ENCODE peak calls at places on chromosomes 11 and 22, in five cellular contexts. X is natural killer cell; R is activated T-cell treated with anti-CD3 and anti-CD28 coated beads, Interleukin-2, amount 50 U/mL, for 72 hours; N is central memory CD8-positive, alpha-beta T cell; L is right lobe of liver. G is an unnamed sample.
A peak's percentile ranks its signal among the peaks of the same experiment; 100 is the strongest.

GRCh38 chr11:66886671-66887221 is 29.9 kb downstream of the LRFN4 start:
- ATAC-seq in X (no peak), R (no peak), N (no peak), L (peak; percentile 12), G (no peak)

GRCh38 chr11:7655253-7656217 is 17.8 kb downstream of the CYB5R2 start:
- ATAC-seq in X (no peak), R (no peak), N (no peak), L (peak; percentile 11), G (no peak)

GRCh38 chr11:118531597-118532084 is 649 bp downstream of the TMEM25 start:
- ATAC-seq in X (no peak), R (peak; percentile 14), N (peak; percentile 6), L (no peak), G (peak; percentile 8)

GRCh38 chr22:26769663-26770062 is 112.3 kb downstream of the MIAT start:
- ATAC-seq in X (no peak), R (no peak), N (no peak), L (no peak), G (no peak)

GRCh38 chr11:106473089-106473722 is 395.7 kb downstream of the AASDHPPT start:
- ATAC-seq in X (no peak), R (no peak), N (no peak), L (no peak), G (no peak)

GRCh38 chr22:50292643-50293440 is 14.6 kb downstream of the PLXNB2 start:
- ATAC-seq in X (no peak), R (peak; percentile 50), N (no peak), L (no peak), G (no peak)

GRCh38 chr11:66593650-66594049 is 665 bp downstream of the CCS start:
- ATAC-seq in X (no peak), R (no peak), N (no peak), L (no peak), G (no peak)

GRCh38 chr11:492416-493226 is 14.4 kb downstream of the RNH1 start:
- ATAC-seq in X (no peak), R (no peak), N (no peak), L (no peak), G (no peak)

GRCh38 chr22:49308300-49308699 is 519.4 kb downstream of the BRD1 start:
- ATAC-seq in X (no peak), R (no peak), N (no peak), L (no peak), G (no peak)

GRCh38 chr11:35802221-35802620 is 139.6 kb downstream of the TRIM44 start:
- ATAC-seq in X (no peak), R (no peak), N (no peak), L (no peak), G (no peak)

GRCh38 chr11:110779108-110779507 is 66.9 kb upstream of the ARHGAP20 start:
- ATAC-seq in X (no peak), R (no peak), N (no peak), L (no peak), G (no peak)

GRCh38 chr11:128482092-128482491 is 105.3 kb downstream of the ETS1 start:
- ATAC-seq in X (peak; percentile 4), R (no peak), N (no peak), L (no peak), G (no peak)

GRCh38 chr22:19775496-19776325 is 15.1 kb downstream of the TBX1 start:
- ATAC-seq in X (no peak), R (no peak), N (no peak), L (no peak), G (no peak)

GRCh38 chr11:65577756-65578109 is 1.9 kb downstream of the EHBP1L1 start:
- ATAC-seq in X (no peak), R (no peak), N (no peak), L (no peak), G (no peak)

GRCh38 chr11:127345819-127346459 is 345.4 kb upstream of the KIRREL3 start:
- ATAC-seq in X (no peak), R (no peak), N (no peak), L (peak; percentile 68), G (no peak)

GRCh38 chr11:69499216-69499945 is 17.9 kb downstream of the LINC01488 start:
- ATAC-seq in X (no peak), R (no peak), N (no peak), L (no peak), G (no peak)

GRCh38 chr11:15761235-15761634 is 595.1 kb downstream of the SOX6 start:
- ATAC-seq in X (no peak), R (no peak), N (no peak), L (no peak), G (no peak)

GRCh38 chr11:64621283-64622019 is 30.4 kb downstream of the SLC22A12 start:
- ATAC-seq in X (no peak), R (no peak), N (no peak), L (no peak), G (no peak)

GRCh38 chr22:25318081-25318823 is 98.8 kb downstream of the CRYBB2 start:
- ATAC-seq in X (no peak), R (no peak), N (no peak), L (peak; percentile 7), G (no peak)

GRCh38 chr11:69541501-69542313 is 60.2 kb downstream of the LINC01488 start:
- ATAC-seq in X (no peak), R (no peak), N (no peak), L (peak; percentile 44), G (no peak)

GRCh38 chr22:21703684-21704316 is 31.8 kb downstream of the YPEL1 start:
- ATAC-seq in X (no peak), R (no peak), N (no peak), L (no peak), G (no peak)

GRCh38 chr22:45291931-45292290 is 7.2 kb downstream of the UPK3A start:
- ATAC-seq in X (peak; percentile 7), R (no peak), N (no peak), L (no peak), G (no peak)

GRCh38 chr11:26753738-26754504 is 32.1 kb upstream of the SLC5A12 start:
- ATAC-seq in X (no peak), R (no peak), N (no peak), L (peak; percentile 93), G (no peak)

GRCh38 chr11:96189351-96189750 is 153.6 kb downstream of the MAML2 start:
- ATAC-seq in X (no peak), R (peak; percentile 61), N (no peak), L (no peak), G (peak; percentile 68)

GRCh38 chr22:32745251-32745995 is 56.1 kb upstream of the TIMP3 start:
- ATAC-seq in X (no peak), R (no peak), N (no peak), L (no peak), G (no peak)

GRCh38 chr11:77127674-77127968 is 425 bp upstream of the MYO7A start:
- ATAC-seq in X (no peak), R (peak; percentile 27), N (no peak), L (no peak), G (no peak)

GRCh38 chr11:16967347-16967662 is 46.9 kb downstream of the PLEKHA7 start:
- ATAC-seq in X (no peak), R (no peak), N (no peak), L (peak; percentile 77), G (no peak)

GRCh38 chr22:38964306-38964705 is 6.9 kb downstream of the APOBEC3A start:
- ATAC-seq in X (no peak), R (no peak), N (no peak), L (no peak), G (no peak)

GRCh38 chr22:46625843-46626349 is 5.7 kb downstream of the GRAMD4 start:
- ATAC-seq in X (no peak), R (no peak), N (no peak), L (no peak), G (peak; percentile 9)

GRCh38 chr11:119982517-119983239 is 155.2 kb downstream of the TRIM29 start:
- ATAC-seq in X (no peak), R (no peak), N (no peak), L (no peak), G (no peak)

GRCh38 chr11:64339754-64340408 is at the start of gene CCDC88B:
- ATAC-seq in X (peak; percentile 83), R (peak; percentile 78), N (peak; percentile 96), L (peak; percentile 39), G (peak; percentile 86)

GRCh38 chr11:2451916-2452694 is 7.3 kb downstream of the KCNQ1 start:
- ATAC-seq in X (no peak), R (no peak), N (no peak), L (no peak), G (no peak)

GRCh38 chr11:65071907-65072630 is 11.8 kb downstream of the CDCA5 start:
- ATAC-seq in X (no peak), R (peak; percentile 4), N (no peak), L (no peak), G (no peak)

GRCh38 chr11:30433831-30434230 is 110.9 kb downstream of the ARL14EP start:
- ATAC-seq in X (no peak), R (no peak), N (no peak), L (no peak), G (no peak)

GRCh38 chr11:79363861-79364378 is 76.9 kb downstream of the TENM4 start:
- ATAC-seq in X (no peak), R (no peak), N (no peak), L (no peak), G (no peak)

GRCh38 chr22:22026157-22026831 is 43.7 kb upstream of the TOP3B start:
- ATAC-seq in X (no peak), R (no peak), N (no peak), L (no peak), G (no peak)

GRCh38 chr22:43723816-43724215 is 88.3 kb downstream of the EFCAB6 start:
- ATAC-seq in X (no peak), R (no peak), N (no peak), L (no peak), G (no peak)

G was measured in activated T-helper 17 cell treated with anti-CD3 and anti-CD28 coated beads, Interleukin-2, amount 50 U/mL, for 72 hours.